ENCODE peak calls at places on chromosomes 7 and 10, in four cellular contexts. One of them, this sample, is unnamed.
A peak's percentile ranks its signal among the peaks of the same experiment; 100 is the strongest.

GRCh38 chr10:65194131-65194530 is 1672.9 kb downstream of the REEP3 start:
- DNase-seq in T follicular helper cell: no peak
- DNase-seq in skeletal muscle cell: peak; percentile 26
- DNase-seq in RPMI7951: peak; percentile 4
- DNase-seq in this sample: no peak

GRCh38 chr10:69326692-69327091 is 48.4 kb downstream of the HK1 start:
- DNase-seq in T follicular helper cell: no peak
- DNase-seq in skeletal muscle cell: no peak
- DNase-seq in RPMI7951: no peak
- DNase-seq in this sample: no peak

GRCh38 chr7:117212969-117213877 is 109.6 kb downstream of the WNT2 start:
- DNase-seq in T follicular helper cell: peak; percentile 8
- DNase-seq in skeletal muscle cell: no peak
- DNase-seq in RPMI7951: peak; percentile 67
- DNase-seq in this sample: no peak

GRCh38 chr10:129467346-129468119 is 492 bp downstream of the MGMT start:
- DNase-seq in T follicular helper cell: no peak
- DNase-seq in skeletal muscle cell: no peak
- DNase-seq in RPMI7951: peak; percentile 0
- DNase-seq in this sample: no peak

GRCh38 chr7:157412021-157412443 is 75.2 kb downstream of the DNAJB6 start:
- DNase-seq in T follicular helper cell: no peak
- DNase-seq in skeletal muscle cell: peak; percentile 57
- DNase-seq in RPMI7951: peak; percentile 92
- DNase-seq in this sample: no peak

GRCh38 chr10:88819290-88819689 is 16.8 kb downstream of the LIPM start:
- DNase-seq in T follicular helper cell: no peak
- DNase-seq in skeletal muscle cell: no peak
- DNase-seq in RPMI7951: peak; percentile 46
- DNase-seq in this sample: no peak

GRCh38 chr7:117110480-117111315 is 157.4 kb downstream of the ST7 start:
- DNase-seq in T follicular helper cell: no peak
- DNase-seq in skeletal muscle cell: no peak
- DNase-seq in RPMI7951: no peak
- DNase-seq in this sample: no peak

GRCh38 chr7:152459724-152460251 is 24.0 kb upstream of the KMT2C start:
- DNase-seq in T follicular helper cell: no peak
- DNase-seq in skeletal muscle cell: peak; percentile 15
- DNase-seq in RPMI7951: peak; percentile 92
- DNase-seq in this sample: no peak

This sample was measured in AG09319.